ENCODE peak calls at places on chromosomes 12 and 14, in eight cellular contexts. One of them, this sample, is unnamed.

GRCh38 chr12:107461222-107461980 is 224.2 kb upstream of the PWP1 start:
- DNase-seq in SW 1271: no peak
- DNase-seq in smooth muscle cell of the brain vasculature: peak
- DNase-seq in tibial nerve: no peak
- DNase-seq in AG08395: peak
- DNase-seq in dorsolateral prefrontal cortex: no peak
- DNase-seq in NCI-H2081: no peak
- DNase-seq in thoracic aorta: no peak
- DNase-seq in this sample: peak

GRCh38 chr14:105525861-105526780 is at the start of gene TMEM121:
- DNase-seq in tibial nerve: no peak
- DNase-seq in thoracic aorta: no peak
- DNase-seq in AG08395: peak
- DNase-seq in NCI-H2081: peak
- DNase-seq in dorsolateral prefrontal cortex: no peak
- DNase-seq in SW 1271: peak
- DNase-seq in smooth muscle cell of the brain vasculature: no peak
- DNase-seq in this sample: peak

GRCh38 chr12:18090093-18090492 is at the start of gene RERGL:
- DNase-seq in dorsolateral prefrontal cortex: no peak
- DNase-seq in NCI-H2081: no peak
- DNase-seq in thoracic aorta: no peak
- DNase-seq in AG08395: no peak
- DNase-seq in smooth muscle cell of the brain vasculature: no peak
- DNase-seq in tibial nerve: no peak
- DNase-seq in SW 1271: no peak
- DNase-seq in this sample: no peak

GRCh38 chr12:119870462-119870861 is 6.7 kb downstream of the CIT start:
- DNase-seq in AG08395: no peak
- DNase-seq in dorsolateral prefrontal cortex: no peak
- DNase-seq in thoracic aorta: no peak
- DNase-seq in NCI-H2081: no peak
- DNase-seq in smooth muscle cell of the brain vasculature: no peak
- DNase-seq in tibial nerve: no peak
- DNase-seq in SW 1271: no peak
- DNase-seq in this sample: no peak

GRCh38 chr12:25307818-25308217 is 57.1 kb upstream of the KRAS start:
- DNase-seq in SW 1271: no peak
- DNase-seq in tibial nerve: no peak
- DNase-seq in smooth muscle cell of the brain vasculature: no peak
- DNase-seq in AG08395: no peak
- DNase-seq in NCI-H2081: no peak
- DNase-seq in thoracic aorta: no peak
- DNase-seq in dorsolateral prefrontal cortex: no peak
- DNase-seq in this sample: no peak

GRCh38 chr12:117508468-117508867 is 147.0 kb upstream of the NOS1 start:
- DNase-seq in thoracic aorta: no peak
- DNase-seq in NCI-H2081: no peak
- DNase-seq in SW 1271: no peak
- DNase-seq in dorsolateral prefrontal cortex: no peak
- DNase-seq in tibial nerve: no peak
- DNase-seq in smooth muscle cell of the brain vasculature: no peak
- DNase-seq in AG08395: no peak
- DNase-seq in this sample: no peak

GRCh38 chr12:94100254-94100653 is 48.1 kb upstream of the PLXNC1 start:
- DNase-seq in smooth muscle cell of the brain vasculature: no peak
- DNase-seq in thoracic aorta: no peak
- DNase-seq in tibial nerve: no peak
- DNase-seq in NCI-H2081: no peak
- DNase-seq in dorsolateral prefrontal cortex: no peak
- DNase-seq in AG08395: no peak
- DNase-seq in SW 1271: no peak
- DNase-seq in this sample: peak

GRCh38 chr12:13982010-13982409 is 608 bp upstream of the GRIN2B start:
- DNase-seq in NCI-H2081: peak
- DNase-seq in AG08395: no peak
- DNase-seq in dorsolateral prefrontal cortex: peak
- DNase-seq in tibial nerve: no peak
- DNase-seq in SW 1271: no peak
- DNase-seq in smooth muscle cell of the brain vasculature: no peak
- DNase-seq in thoracic aorta: no peak
- DNase-seq in this sample: peak

GRCh38 chr12:88334271-88334670 is 192.2 kb downstream of the TMTC3 start:
- DNase-seq in NCI-H2081: no peak
- DNase-seq in SW 1271: no peak
- DNase-seq in thoracic aorta: no peak
- DNase-seq in smooth muscle cell of the brain vasculature: no peak
- DNase-seq in dorsolateral prefrontal cortex: no peak
- DNase-seq in AG08395: no peak
- DNase-seq in tibial nerve: peak
- DNase-seq in this sample: peak

GRCh38 chr12:127656261-127656660 is 610.7 kb upstream of the TMEM132C start:
- DNase-seq in dorsolateral prefrontal cortex: no peak
- DNase-seq in SW 1271: no peak
- DNase-seq in AG08395: no peak
- DNase-seq in tibial nerve: no peak
- DNase-seq in thoracic aorta: no peak
- DNase-seq in smooth muscle cell of the brain vasculature: no peak
- DNase-seq in NCI-H2081: no peak
- DNase-seq in this sample: no peak

GRCh38 chr14:41605550-41606248 is 977 bp upstream of the LRFN5 start:
- DNase-seq in smooth muscle cell of the brain vasculature: peak
- DNase-seq in AG08395: no peak
- DNase-seq in tibial nerve: no peak
- DNase-seq in dorsolateral prefrontal cortex: peak
- DNase-seq in thoracic aorta: no peak
- DNase-seq in NCI-H2081: no peak
- DNase-seq in SW 1271: no peak
- DNase-seq in this sample: peak

GRCh38 chr12:24416423-24417109 is 467.1 kb upstream of the SOX5 start:
- DNase-seq in tibial nerve: no peak
- DNase-seq in smooth muscle cell of the brain vasculature: no peak
- DNase-seq in dorsolateral prefrontal cortex: no peak
- DNase-seq in AG08395: no peak
- DNase-seq in NCI-H2081: no peak
- DNase-seq in SW 1271: no peak
- DNase-seq in thoracic aorta: no peak
- DNase-seq in this sample: no peak

GRCh38 chr14:55117816-55118441 is 11.1 kb upstream of the LGALS3 start:
- DNase-seq in tibial nerve: no peak
- DNase-seq in AG08395: no peak
- DNase-seq in dorsolateral prefrontal cortex: no peak
- DNase-seq in smooth muscle cell of the brain vasculature: no peak
- DNase-seq in NCI-H2081: no peak
- DNase-seq in thoracic aorta: no peak
- DNase-seq in SW 1271: no peak
- DNase-seq in this sample: no peak

GRCh38 chr14:64508215-64508776 is 3.7 kb downstream of the ZBTB1 start:
- DNase-seq in smooth muscle cell of the brain vasculature: no peak
- DNase-seq in tibial nerve: no peak
- DNase-seq in dorsolateral prefrontal cortex: no peak
- DNase-seq in AG08395: no peak
- DNase-seq in SW 1271: no peak
- DNase-seq in thoracic aorta: no peak
- DNase-seq in NCI-H2081: no peak
- DNase-seq in this sample: no peak

GRCh38 chr12:52455818-52456217 is 3.9 kb upstream of the KRT6B start:
- DNase-seq in thoracic aorta: no peak
- DNase-seq in AG08395: no peak
- DNase-seq in smooth muscle cell of the brain vasculature: no peak
- DNase-seq in tibial nerve: no peak
- DNase-seq in dorsolateral prefrontal cortex: no peak
- DNase-seq in NCI-H2081: no peak
- DNase-seq in SW 1271: no peak
- DNase-seq in this sample: no peak

GRCh38 chr12:52975820-52976573 is 27.1 kb downstream of the KRT18 start:
- DNase-seq in NCI-H2081: no peak
- DNase-seq in AG08395: no peak
- DNase-seq in thoracic aorta: no peak
- DNase-seq in tibial nerve: no peak
- DNase-seq in dorsolateral prefrontal cortex: peak
- DNase-seq in smooth muscle cell of the brain vasculature: no peak
- DNase-seq in SW 1271: no peak
- DNase-seq in this sample: peak

GRCh38 chr14:61503167-61503801 is 181.9 kb downstream of the PRKCH start:
- DNase-seq in NCI-H2081: no peak
- DNase-seq in thoracic aorta: no peak
- DNase-seq in smooth muscle cell of the brain vasculature: no peak
- DNase-seq in SW 1271: no peak
- DNase-seq in AG08395: no peak
- DNase-seq in dorsolateral prefrontal cortex: no peak
- DNase-seq in tibial nerve: no peak
- DNase-seq in this sample: no peak

GRCh38 chr14:22174412-22174811 is 414.6 kb downstream of the DAD1 start:
- DNase-seq in tibial nerve: no peak
- DNase-seq in AG08395: no peak
- DNase-seq in thoracic aorta: no peak
- DNase-seq in smooth muscle cell of the brain vasculature: no peak
- DNase-seq in dorsolateral prefrontal cortex: no peak
- DNase-seq in SW 1271: no peak
- DNase-seq in NCI-H2081: no peak
- DNase-seq in this sample: peak

GRCh38 chr14:26596722-26597030 is 1.2 kb downstream of the NOVA1 start:
- DNase-seq in thoracic aorta: no peak
- DNase-seq in NCI-H2081: no peak
- DNase-seq in dorsolateral prefrontal cortex: peak
- DNase-seq in smooth muscle cell of the brain vasculature: no peak
- DNase-seq in AG08395: no peak
- DNase-seq in SW 1271: no peak
- DNase-seq in tibial nerve: no peak
- DNase-seq in this sample: peak

This sample was measured in hepatocyte.